ENCODE peak calls at places on chromosomes 12 and 14, in nine cellular contexts. M is choroid plexus epithelial cell; K is NCI-H1694; N is NCI-H2171; G is left cardiac atrium; L is fibroblast of the conjunctiva; B is sciatic nerve; J is activated naive CD8-positive, alpha-beta T cell treated with anti-CD3 and anti-CD28 coated beads for 36 hours; T is stimulated activated CD8-positive, alpha-beta memory T cell treated with anti-CD3 and anti-CD28 coated beads, Interleukin-7, amount 100 ng/mL, for 1 hour. H is an unnamed sample.

GRCh38 chr14:85597701-85598100 is 67.8 kb downstream of the FLRT2 start:
- DNase-seq in M (no peak), K (no peak), N (no peak), G (no peak), L (no peak), B (no peak), J (no peak), T (no peak), H (no peak)

GRCh38 chr14:45251912-45252311 is 1.1 kb downstream of the MIS18BP1 start:
- DNase-seq in M (peak; percentile 44), K (no peak), N (no peak), G (no peak), L (no peak), B (no peak), J (no peak), T (no peak), H (no peak)

GRCh38 chr12:94793191-94793595 is 142.8 kb upstream of the TMCC3 start:
- DNase-seq in M (peak; percentile 84), K (no peak), N (peak; percentile 61), G (no peak), L (no peak), B (no peak), J (no peak), T (no peak), H (no peak)

GRCh38 chr14:61355892-61356325 is 34.5 kb downstream of the PRKCH start:
- DNase-seq in M (peak; percentile 24), K (no peak), N (no peak), G (peak; percentile 75), L (peak; percentile 5), B (no peak), J (peak; percentile 70), T (no peak), H (no peak)

GRCh38 chr14:22692194-22692593 is 48.0 kb upstream of the OR6J1 start:
- DNase-seq in M (no peak), K (no peak), N (no peak), G (no peak), L (no peak), B (no peak), J (no peak), T (no peak), H (no peak)

GRCh38 chr12:104957388-104958008 is 592 bp downstream of the SLC41A2 start:
- DNase-seq in M (no peak), K (no peak), N (peak; percentile 2), G (peak; percentile 32), L (no peak), B (no peak), J (peak; percentile 37), T (no peak), H (no peak)

GRCh38 chr12:104772336-104772735 is 185.8 kb downstream of the SLC41A2 start:
- DNase-seq in M (no peak), K (no peak), N (no peak), G (no peak), L (no peak), B (no peak), J (no peak), T (no peak), H (no peak)

GRCh38 chr12:56221233-56221756 is 427 bp downstream of the RNF41 start:
- DNase-seq in M (peak; percentile 68), K (peak; percentile 46), N (peak; percentile 86), G (peak; percentile 66), L (peak; percentile 68), B (peak; percentile 78), J (no peak), T (no peak), H (peak; percentile 20)

GRCh38 chr14:77133718-77134338 is 7.8 kb downstream of the ZDHHC22 start:
- DNase-seq in M (peak; percentile 74), K (no peak), N (no peak), G (peak; percentile 62), L (peak; percentile 4), B (peak; percentile 32), J (peak; percentile 64), T (no peak), H (peak; percentile 26)

GRCh38 chr14:68806526-68807147 is 13.8 kb upstream of the ZFP36L1 start:
- DNase-seq in M (no peak), K (no peak), N (no peak), G (no peak), L (no peak), B (no peak), J (no peak), T (no peak), H (no peak)

GRCh38 chr12:69880566-69880965 is 55.5 kb downstream of the MYRFL start:
- DNase-seq in M (peak; percentile 50), K (no peak), N (no peak), G (no peak), L (no peak), B (no peak), J (no peak), T (no peak), H (no peak)

GRCh38 chr14:68141531-68142088 is 322.0 kb downstream of the RAD51B start:
- DNase-seq in M (peak; percentile 42), K (no peak), N (no peak), G (no peak), L (no peak), B (no peak), J (no peak), T (no peak), H (no peak)

GRCh38 chr14:31962920-31963319 is 114.2 kb upstream of the ARHGAP5 start:
- DNase-seq in M (no peak), K (no peak), N (no peak), G (no peak), L (no peak), B (no peak), J (no peak), T (no peak), H (no peak)

GRCh38 chr12:12890815-12891645 is at the start of gene GPRC5A:
- DNase-seq in M (peak; percentile 96), K (peak; percentile 45), N (peak; percentile 11), G (peak; percentile 88), L (peak; percentile 89), B (peak; percentile 82), J (peak; percentile 44), T (no peak), H (no peak)

GRCh38 chr12:62586850-62587249 is 120.2 kb downstream of the MON2 start:
- DNase-seq in M (peak; percentile 38), K (no peak), N (no peak), G (no peak), L (no peak), B (no peak), J (no peak), T (no peak), H (no peak)

GRCh38 chr12:3202734-3203446 is 125.7 kb downstream of the TSPAN9 start:
- DNase-seq in M (peak; percentile 51), K (peak; percentile 82), N (peak; percentile 27), G (no peak), L (no peak), B (peak; percentile 81), J (peak; percentile 50), T (peak; percentile 20), H (peak; percentile 22)

GRCh38 chr12:41437578-41437977 is 249.5 kb downstream of the PDZRN4 start:
- DNase-seq in M (no peak), K (no peak), N (no peak), G (no peak), L (no peak), B (no peak), J (no peak), T (no peak), H (no peak)

GRCh38 chr14:24665440-24665991 is 31.5 kb upstream of the GZMB start:
- DNase-seq in M (no peak), K (no peak), N (no peak), G (no peak), L (no peak), B (no peak), J (peak; percentile 75), T (no peak), H (no peak)

GRCh38 chr14:84234281-84234680 is 1295.7 kb upstream of the FLRT2 start:
- DNase-seq in M (no peak), K (no peak), N (no peak), G (no peak), L (no peak), B (no peak), J (no peak), T (no peak), H (no peak)

GRCh38 chr12:107649615-107650014 is 36.0 kb upstream of the PWP1 start:
- DNase-seq in M (no peak), K (no peak), N (no peak), G (no peak), L (no peak), B (no peak), J (no peak), T (no peak), H (no peak)

GRCh38 chr12:57896437-57897201 is 44.7 kb upstream of the ATP23 start:
- DNase-seq in M (peak; percentile 82), K (peak; percentile 18), N (peak; percentile 57), G (peak; percentile 86), L (peak; percentile 56), B (peak; percentile 87), J (no peak), T (no peak), H (no peak)

GRCh38 chr14:75333523-75334190 is 55.0 kb downstream of the FOS start:
- DNase-seq in M (no peak), K (no peak), N (no peak), G (peak; percentile 28), L (no peak), B (peak; percentile 61), J (no peak), T (no peak), H (no peak)

GRCh38 chr12:71160585-71160984 is 2.8 kb upstream of the TSPAN8 start:
- DNase-seq in M (peak; percentile 54), K (no peak), N (no peak), G (no peak), L (no peak), B (no peak), J (no peak), T (no peak), H (no peak)

GRCh38 chr12:127785535-127785934 is 481.4 kb upstream of the TMEM132C start:
- DNase-seq in M (peak; percentile 2), K (no peak), N (no peak), G (peak; percentile 29), L (peak; percentile 31), B (no peak), J (no peak), T (no peak), H (no peak)

GRCh38 chr12:52606581-52607241 is 5.4 kb upstream of the KRT72 start:
- DNase-seq in M (no peak), K (no peak), N (no peak), G (no peak), L (no peak), B (no peak), J (no peak), T (no peak), H (no peak)

GRCh38 chr14:81137316-81137715 is 83.4 kb downstream of the GTF2A1 start:
- DNase-seq in M (peak; percentile 4), K (no peak), N (no peak), G (no peak), L (no peak), B (no peak), J (no peak), T (no peak), H (no peak)

GRCh38 chr12:42695490-42695995 is 106.0 kb upstream of the PRICKLE1 start:
- DNase-seq in M (no peak), K (no peak), N (no peak), G (no peak), L (no peak), B (no peak), J (no peak), T (no peak), H (no peak)

GRCh38 chr14:64266206-64266605 is 28.0 kb downstream of the ESR2 start:
- DNase-seq in M (peak; percentile 63), K (no peak), N (no peak), G (no peak), L (peak; percentile 37), B (no peak), J (no peak), T (no peak), H (no peak)

GRCh38 chr12:22481557-22482104 is 62.7 kb downstream of the C2CD5 start:
- DNase-seq in M (no peak), K (no peak), N (peak; percentile 71), G (no peak), L (no peak), B (no peak), J (no peak), T (no peak), H (no peak)

GRCh38 chr12:45379261-45379660 is 163.4 kb downstream of the ANO6 start:
- DNase-seq in M (peak; percentile 68), K (no peak), N (no peak), G (no peak), L (no peak), B (no peak), J (no peak), T (no peak), H (no peak)

GRCh38 chr12:53500119-53500775 is 836 bp upstream of the TARBP2 start:
- DNase-seq in M (peak; percentile 93), K (no peak), N (no peak), G (peak; percentile 71), L (peak; percentile 76), B (peak; percentile 81), J (no peak), T (no peak), H (no peak)